ENCODE peak calls at places on chromosome 14, in ten cellular contexts. Y, Q, K, I, V, G, M, R, C and S are unnamed samples. For H3K36me3, the result is how much of the 10 kb centered on the place peaks cover.

GRCh38 chr14:67421356-67422224 is 9.6 kb upstream of the PLEK2 start:
- DNase-seq in Y (no peak), Q (no peak), K (no peak), I (no peak), V (no peak), G (no peak), M (no peak), R (no peak), C (no peak), S (no peak)

GRCh38 chr14:35400707-35401421 is 3.7 kb downstream of the NFKBIA start:
- DNase-seq in Y (no peak), Q (peak), K (no peak), I (no peak), V (no peak), G (no peak), M (no peak), R (no peak), C (peak), S (no peak)

GRCh38 chr14:104977008-104977680 is 1.0 kb downstream of the AHNAK2 start:
- DNase-seq in Y (no peak), Q (no peak), K (no peak), I (no peak), V (no peak), G (no peak), M (no peak), R (no peak), C (peak), S (no peak)

GRCh38 chr14:25411933-25412757 is 362.2 kb upstream of the STXBP6 start:
- DNase-seq in Y (no peak), Q (peak), K (no peak), I (no peak), V (peak), G (no peak), M (no peak), R (peak), C (peak), S (no peak)

GRCh38 chr14:31261859-31262739 is 54.5 kb upstream of the HECTD1 start:
- DNase-seq in Y (no peak), Q (peak), K (peak), I (no peak), V (no peak), G (peak), M (no peak), R (no peak), C (peak), S (no peak)

GRCh38 chr14:20848316-20848954 is 42.8 kb upstream of the RNASE3 start:
- DNase-seq in Y (no peak), Q (peak), K (peak), I (peak), V (no peak), G (no peak), M (no peak), R (no peak), C (peak), S (no peak)

GRCh38 chr14:81509838-81510452 is 23.7 kb downstream of the SEL1L start:
- DNase-seq in Y (no peak), Q (peak), K (no peak), I (no peak), V (no peak), G (no peak), M (no peak), R (peak), C (no peak), S (peak)

GRCh38 chr14:47442206-47442605 is 233.2 kb downstream of the MDGA2 start:
- DNase-seq in Y (no peak), Q (peak), K (peak), I (peak), V (no peak), G (no peak), M (no peak), R (peak), C (peak), S (no peak)

GRCh38 chr14:54450535-54450934 is 9.4 kb upstream of the CNIH1 start:
- DNase-seq in Y (no peak), Q (peak), K (peak), I (no peak), V (peak), G (peak), M (no peak), R (no peak), C (no peak), S (no peak)

GRCh38 chr14:92575061-92575772 is 61.6 kb downstream of the RIN3 start:
- DNase-seq in Y (no peak), Q (no peak), K (no peak), I (no peak), V (no peak), G (no peak), M (no peak), R (no peak), C (no peak), S (no peak)

GRCh38 chr14:51484491-51484890 is 167.2 kb upstream of the FRMD6 start:
- DNase-seq in Y (no peak), Q (no peak), K (no peak), I (no peak), V (no peak), G (no peak), M (no peak), R (no peak), C (peak), S (no peak)

GRCh38 chr14:96592591-96593388 is 90.6 kb downstream of the PAPOLA start:
- DNase-seq in Y (peak), Q (peak), K (peak), I (no peak), V (peak), G (no peak), M (no peak), R (peak), C (no peak), S (no peak)

GRCh38 chr14:79791055-79791732 is 420.1 kb downstream of the DIO2 start:
- DNase-seq in Y (no peak), Q (no peak), K (no peak), I (no peak), V (no peak), G (no peak), M (no peak), R (no peak), C (no peak), S (no peak)

GRCh38 chr14:92362781-92363235 is 39.8 kb downstream of the SLC24A4 start:
- DNase-seq in Y (no peak), Q (peak), K (peak), I (no peak), V (no peak), G (no peak), M (no peak), R (no peak), C (no peak), S (no peak)

GRCh38 chr14:22155582-22155981 is 433.4 kb downstream of the DAD1 start:
- DNase-seq in Y (no peak), Q (no peak), K (no peak), I (no peak), V (no peak), G (no peak), M (no peak), R (no peak), C (no peak), S (no peak)

GRCh38 chr14:105616802-105617192 is 90.4 kb downstream of the TMEM121 start:
- DNase-seq in Y (no peak), Q (no peak), K (no peak), I (no peak), V (no peak), G (no peak), M (no peak), R (no peak), C (no peak), S (no peak)

GRCh38 chr14:64704743-64705405 is 650 bp downstream of the PLEKHG3 start:
- DNase-seq in Y (no peak), Q (peak), K (peak), I (no peak), V (no peak), G (no peak), M (no peak), R (no peak), C (peak), S (no peak)

GRCh38 chr14:76091036-76091435 is 60.7 kb upstream of the GPATCH2L start:
- DNase-seq in Y (peak), Q (peak), K (no peak), I (no peak), V (no peak), G (no peak), M (no peak), R (no peak), C (peak), S (no peak)

GRCh38 chr14:71532790-71533189 is 399.4 kb upstream of the RGS6 start:
- DNase-seq in Y (no peak), Q (no peak), K (no peak), I (no peak), V (no peak), G (no peak), M (no peak), R (no peak), C (no peak), S (no peak)

GRCh38 chr14:70555890-70556289 is 21.1 kb upstream of the ADAM20 start:
- DNase-seq in Y (no peak), Q (peak), K (peak), I (no peak), V (no peak), G (no peak), M (peak), R (peak), C (no peak), S (no peak)

GRCh38 chr14:68892961-68893360 is 86.1 kb downstream of the ACTN1 start:
- DNase-seq in Y (peak), Q (no peak), K (no peak), I (no peak), V (no peak), G (no peak), M (no peak), R (no peak), C (no peak), S (no peak)

GRCh38 chr14:92040431-92041040 is 677 bp upstream of the TRIP11 start:
- DNase-seq in Y (peak), Q (peak), K (peak), I (peak), V (peak), G (peak), M (peak), R (peak), C (peak), S (no peak)

GRCh38 chr14:77037338-77037782 is 8.9 kb upstream of the IRF2BPL start:
- DNase-seq in Y (no peak), Q (no peak), K (no peak), I (no peak), V (no peak), G (no peak), M (no peak), R (no peak), C (no peak), S (no peak)

GRCh38 chr14:69675877-69676416 is 64.6 kb downstream of the SUSD6 start:
- DNase-seq in Y (no peak), Q (no peak), K (no peak), I (no peak), V (no peak), G (peak), M (no peak), R (no peak), C (no peak), S (no peak)

DNA sequence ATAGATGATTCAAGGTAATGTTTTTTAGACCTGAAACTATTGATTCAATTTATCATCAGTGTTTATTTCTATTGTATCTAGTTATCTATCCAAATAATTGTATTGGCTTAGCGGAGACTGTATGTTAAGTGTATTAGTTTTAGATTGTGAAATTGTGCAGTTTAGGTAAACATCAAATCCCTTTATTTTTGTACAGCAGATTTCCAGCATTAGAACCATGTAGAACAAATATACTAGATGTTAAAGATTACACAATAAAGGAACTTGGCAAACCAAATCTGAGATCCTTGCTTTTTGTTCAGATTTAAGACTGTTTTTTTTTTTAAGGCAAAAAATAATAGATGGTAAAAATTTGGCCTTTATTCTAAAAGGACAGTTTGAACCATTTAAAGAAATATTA is 39.3 kb downstream of the PPM1A start:
- DNase-seq in Y (no peak), Q (no peak), K (no peak), I (no peak), V (no peak), G (no peak), M (no peak), R (no peak), C (no peak), S (no peak)
- H3K36me3 ChIP-seq in Y (under half), Q (half or more), K (under half), I (under half), V (under half), G (under half), M (under half), R (under half), C (under half), S (under half)

DNA sequence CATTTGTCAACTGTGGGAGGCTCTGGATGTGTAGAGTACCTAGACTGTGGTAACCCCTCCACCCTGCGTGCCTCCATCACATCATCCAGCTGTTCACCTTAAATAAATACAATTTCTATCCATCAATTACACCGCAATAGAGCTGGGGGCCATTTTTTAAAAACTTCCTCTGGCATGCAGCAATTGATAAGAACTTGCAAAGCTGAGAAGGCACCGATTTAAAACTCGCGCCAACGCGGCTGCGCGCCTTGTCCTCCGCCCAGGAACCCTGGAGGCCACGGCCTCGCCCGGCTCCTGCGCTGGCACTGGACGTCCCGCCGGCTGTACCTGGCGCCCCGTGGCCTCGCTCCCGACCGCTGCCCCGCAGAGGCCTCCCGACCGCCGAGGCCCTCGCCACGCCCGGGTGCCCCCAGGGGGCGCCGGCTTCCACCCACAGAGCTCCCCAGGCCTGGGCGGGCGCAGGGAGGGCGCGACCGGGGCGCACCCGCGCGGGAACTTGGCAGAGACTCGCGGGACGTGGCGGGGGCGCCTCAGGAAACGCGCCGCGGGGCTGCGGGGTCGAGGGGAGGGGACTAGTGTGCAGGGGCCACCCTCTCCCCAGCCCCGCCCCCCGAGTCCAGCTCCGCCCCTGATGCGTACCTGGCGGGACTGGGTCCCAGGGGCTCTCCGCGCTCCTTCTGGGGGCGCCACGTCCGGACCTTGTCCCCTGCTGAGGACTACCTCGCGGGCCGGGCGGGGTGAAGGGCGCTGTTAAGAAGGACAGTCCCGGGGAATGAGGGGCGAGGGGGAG is 65.6 kb downstream of the TNFAIP2 start:
- DNase-seq in Y (no peak), Q (peak), K (no peak), I (no peak), V (no peak), G (no peak), M (no peak), R (peak), C (peak), S (no peak)
- TF ChIP-seq EZH2 in Y (no peak), Q (no peak), K (no peak), I (no peak), V (no peak), G (no peak), M (peak), R (no peak), C (no peak), S (no peak)

GRCh38 chr14:74673768-74674167 is 39.1 kb downstream of the AREL1 start:
- DNase-seq in Y (no peak), Q (no peak), K (no peak), I (no peak), V (no peak), G (no peak), M (no peak), R (no peak), C (no peak), S (no peak)
- H3K36me3 ChIP-seq in Y (half or more), Q (under half), K (under half), I (under half), V (under half), G (under half), M (under half), R (under half), C (under half), S (half or more)

GRCh38 chr14:58863576-58864345 is 226.0 kb downstream of the DACT1 start:
- DNase-seq in Y (no peak), Q (no peak), K (no peak), I (no peak), V (no peak), G (no peak), M (no peak), R (no peak), C (no peak), S (no peak)
- TF ChIP-seq EZH2 in Y (no peak), Q (no peak), K (no peak), I (no peak), V (no peak), G (no peak), M (no peak), R (no peak), C (no peak), S (no peak)

DNA sequence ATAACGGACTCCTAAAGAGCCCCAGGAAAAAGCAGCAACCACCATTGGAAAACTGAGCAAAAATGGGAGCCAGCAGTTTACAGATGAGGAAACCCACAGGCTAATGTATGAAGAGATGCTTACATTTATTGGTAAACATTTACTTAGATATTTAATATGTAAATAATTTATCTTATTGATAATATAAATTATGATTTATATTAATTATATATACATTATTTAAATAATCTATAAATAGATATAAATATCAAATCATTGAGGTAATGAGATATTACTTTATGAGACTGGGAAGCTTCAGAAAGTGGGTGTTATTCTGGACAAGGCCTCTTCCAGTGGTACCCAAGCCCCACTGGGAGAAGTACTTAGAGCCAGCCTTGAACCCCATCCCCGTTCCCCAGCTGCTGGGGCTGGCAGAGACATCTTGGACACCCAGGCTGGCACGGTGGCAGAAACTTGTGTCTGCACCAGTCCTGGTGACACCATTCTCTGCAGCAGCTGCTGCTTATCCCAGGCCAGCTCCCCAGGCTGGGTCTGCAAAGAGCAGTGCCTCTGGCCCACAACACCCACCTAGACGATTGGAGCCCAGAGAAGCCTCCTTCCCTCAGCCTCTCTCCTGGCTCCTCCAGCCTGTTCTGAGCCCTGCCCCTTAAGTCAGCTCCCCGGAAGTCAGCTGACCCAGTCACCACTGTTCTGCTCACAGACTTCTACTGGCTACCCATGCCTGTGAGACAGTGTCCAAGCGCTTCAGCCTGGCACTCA is 25.9 kb downstream of the ISCA2 start:
- DNase-seq in Y (no peak), Q (no peak), K (no peak), I (no peak), V (no peak), G (no peak), M (no peak), R (no peak), C (no peak), S (no peak)
- H3K36me3 ChIP-seq in Y (under half), Q (under half), K (under half), I (under half), V (under half), G (under half), M (under half), R (under half), C (under half), S (under half)

GRCh38 chr14:49620182-49621113 is at the start of the genes MGAT2 and RPL36AL:
- DNase-seq in Y (peak), Q (peak), K (peak), I (peak), V (peak), G (peak), M (peak), R (peak), C (peak), S (peak)
- TF ChIP-seq EZH2 in Y (no peak), Q (no peak), K (no peak), I (no peak), V (no peak), G (no peak), M (no peak), R (no peak), C (no peak), S (no peak)